ENCODE peak calls at places on chromosome 21, in five cellular contexts. O is stimulated activated CD4-positive, alpha-beta T cell treated with anti-CD3 and anti-CD28 coated beads, Interleukin-2, amount 100 ng/mL, for 24 hours; G is brain microvascular endothelial cell; N is GM19239; W is neuronal stem cell. J is an unnamed sample.

GRCh38 chr21:15506086-15506485 is 223.7 kb upstream of the USP25 start:
- DNase-seq in O (no peak), W (no peak), G (no peak), N (no peak), J (no peak)

GRCh38 chr21:39384674-39385298 is 35.9 kb upstream of the HMGN1 start:
- DNase-seq in W (no peak), N (no peak), G (peak), O (no peak), J (no peak)

GRCh38 chr21:45308211-45309068 is 20.7 kb upstream of the POFUT2 start:
- DNase-seq in O (no peak), N (no peak), G (peak), W (no peak), J (no peak)

GRCh38 chr21:36613064-36613463 is 85.9 kb upstream of the SIM2 start:
- DNase-seq in O (no peak), G (peak), W (no peak), N (no peak), J (peak)

GRCh38 chr21:43305336-43305665 is 121.6 kb downstream of the SIK1 start:
- DNase-seq in N (no peak), O (no peak), W (no peak), G (no peak), J (no peak)

GRCh38 chr21:45580181-45580575 is 37.9 kb upstream of the SLC19A1 start:
- DNase-seq in N (no peak), W (no peak), G (no peak), O (no peak), J (no peak)

GRCh38 chr21:43609501-43610340 is 49.6 kb downstream of the HSF2BP start:
- DNase-seq in W (no peak), N (no peak), G (peak), O (no peak), J (peak)

GRCh38 chr21:28737671-28738279 is 254.9 kb downstream of the LTN1 start:
- DNase-seq in N (no peak), O (no peak), W (no peak), G (peak), J (peak)

GRCh38 chr21:46297311-46298082 is 11.4 kb downstream of the YBEY start:
- DNase-seq in O (no peak), G (no peak), W (no peak), N (no peak), J (no peak)

GRCh38 chr21:17612023-17612564 is 607 bp downstream of the BTG3 start:
- DNase-seq in W (peak), N (no peak), O (peak), G (peak), J (no peak)

GRCh38 chr21:45152265-45152746 is 77.9 kb downstream of the ADARB1 start:
- DNase-seq in N (peak), G (peak), W (no peak), O (peak), J (no peak)

GRCh38 chr21:35150562-35151226 is 101.6 kb upstream of the RUNX1 start:
- DNase-seq in O (no peak), W (no peak), G (no peak), N (no peak), J (no peak)

GRCh38 chr21:37452222-37452621 is 85.6 kb downstream of the DYRK1A start:
- DNase-seq in W (no peak), O (no peak), G (peak), N (no peak), J (no peak)

GRCh38 chr21:29224006-29224405 is 74.7 kb upstream of the BACH1 start:
- DNase-seq in O (no peak), N (no peak), W (no peak), G (no peak), J (no peak)

GRCh38 chr21:37060296-37060695 is 12.6 kb downstream of the PIGP start:
- DNase-seq in N (no peak), W (no peak), O (no peak), G (peak), J (peak)

GRCh38 chr21:36749935-36750578 is 51.1 kb downstream of the SIM2 start:
- DNase-seq in G (peak), O (no peak), N (no peak), W (peak), J (no peak)

GRCh38 chr21:14737922-14738321 is 191.8 kb upstream of the SAMSN1 start:
- DNase-seq in W (peak), G (peak), N (no peak), O (peak), J (peak)

GRCh38 chr21:38768385-38769071 is 37.2 kb upstream of the ETS2 start:
- DNase-seq in G (peak), N (no peak), W (no peak), O (peak), J (no peak)

GRCh38 chr21:45847870-45848269 is 133.7 kb upstream of the COL6A1 start:
- DNase-seq in O (no peak), N (no peak), W (no peak), G (no peak), J (no peak)

GRCh38 chr21:43991447-43991991 is 20.6 kb upstream of the TRAPPC10 start:
- DNase-seq in O (no peak), W (no peak), G (no peak), N (no peak), J (no peak)

GRCh38 chr21:36569511-36569910 is 89.6 kb upstream of the CLDN14 start:
- DNase-seq in O (no peak), G (no peak), N (no peak), W (no peak), J (no peak)

GRCh38 chr21:35475768-35476167 is 426.7 kb upstream of the RUNX1 start:
- DNase-seq in N (no peak), O (no peak), W (no peak), G (peak), J (no peak)

GRCh38 chr21:25881524-25882376 is 147.0 kb downstream of the GABPA start:
- DNase-seq in G (peak), O (peak), N (peak), W (peak), J (peak)

GRCh38 chr21:15592957-15593356 is 136.8 kb upstream of the USP25 start:
- DNase-seq in W (no peak), G (no peak), O (no peak), N (no peak), J (no peak)

J was measured in NCI-H748 treated with DMSO at 0.1 percent for 48 hours.